ENCODE peak calls at places on chromosomes 5 and 9, in six cellular contexts. One of them, this sample, is unnamed.

GRCh38 chr9:109052416-109052815 is 39.1 kb upstream of the CTNNAL1 start:
- DNase-seq in mesenchymal stem cell: no peak
- DNase-seq in H9: no peak
- DNase-seq in neuronal stem cell: no peak
- DNase-seq in mesendoderm: no peak
- DNase-seq in IMR-90: peak
- DNase-seq in this sample: no peak

GRCh38 chr9:16879416-16879815 is 8.9 kb upstream of the BNC2 start:
- DNase-seq in H9: no peak
- DNase-seq in IMR-90: peak
- DNase-seq in mesenchymal stem cell: peak
- DNase-seq in neuronal stem cell: no peak
- DNase-seq in mesendoderm: no peak
- DNase-seq in this sample: no peak

GRCh38 chr9:124673063-124673462 is 98.0 kb downstream of the NR6A1 start:
- DNase-seq in IMR-90: no peak
- DNase-seq in H9: no peak
- DNase-seq in mesenchymal stem cell: no peak
- DNase-seq in neuronal stem cell: no peak
- DNase-seq in mesendoderm: no peak
- DNase-seq in this sample: no peak

GRCh38 chr5:143140492-143141231 is 262.8 kb downstream of the NR3C1 start:
- DNase-seq in neuronal stem cell: no peak
- DNase-seq in IMR-90: no peak
- DNase-seq in H9: no peak
- DNase-seq in mesendoderm: no peak
- DNase-seq in mesenchymal stem cell: no peak
- DNase-seq in this sample: no peak

GRCh38 chr5:36052542-36052941 is 14.1 kb downstream of the UGT3A2 start:
- DNase-seq in H9: no peak
- DNase-seq in mesenchymal stem cell: no peak
- DNase-seq in neuronal stem cell: no peak
- DNase-seq in mesendoderm: no peak
- DNase-seq in IMR-90: no peak
- DNase-seq in this sample: no peak

GRCh38 chr9:3957296-3957695 is 342.6 kb downstream of the GLIS3 start:
- DNase-seq in mesendoderm: no peak
- DNase-seq in mesenchymal stem cell: no peak
- DNase-seq in H9: no peak
- DNase-seq in IMR-90: no peak
- DNase-seq in neuronal stem cell: no peak
- DNase-seq in this sample: no peak

GRCh38 chr5:53331463-53331862 is 149.0 kb upstream of the FST start:
- DNase-seq in mesenchymal stem cell: peak
- DNase-seq in mesendoderm: no peak
- DNase-seq in IMR-90: peak
- DNase-seq in H9: no peak
- DNase-seq in neuronal stem cell: no peak
- DNase-seq in this sample: no peak

GRCh38 chr9:132800038-132800648 is 77.9 kb downstream of the AK8 start:
- DNase-seq in IMR-90: peak
- DNase-seq in mesenchymal stem cell: peak
- DNase-seq in neuronal stem cell: peak
- DNase-seq in mesendoderm: peak
- DNase-seq in H9: peak
- DNase-seq in this sample: peak

GRCh38 chr5:151896041-151896691 is 28.5 kb downstream of the GLRA1 start:
- DNase-seq in H9: peak
- DNase-seq in neuronal stem cell: no peak
- DNase-seq in mesendoderm: peak
- DNase-seq in mesenchymal stem cell: peak
- DNase-seq in IMR-90: peak
- DNase-seq in this sample: peak

GRCh38 chr9:84671651-84672467 is 2.3 kb downstream of the NTRK2 start:
- DNase-seq in H9: no peak
- DNase-seq in IMR-90: no peak
- DNase-seq in neuronal stem cell: no peak
- DNase-seq in mesenchymal stem cell: no peak
- DNase-seq in mesendoderm: peak
- DNase-seq in this sample: no peak

GRCh38 chr5:95709967-95710650 is 21.0 kb upstream of the RHOBTB3 start:
- DNase-seq in IMR-90: no peak
- DNase-seq in H9: peak
- DNase-seq in mesenchymal stem cell: peak
- DNase-seq in mesendoderm: peak
- DNase-seq in neuronal stem cell: no peak
- DNase-seq in this sample: peak

GRCh38 chr5:75716715-75717081 is 539 bp downstream of the POC5 start:
- DNase-seq in mesendoderm: no peak
- DNase-seq in mesenchymal stem cell: no peak
- DNase-seq in IMR-90: no peak
- DNase-seq in H9: no peak
- DNase-seq in neuronal stem cell: no peak
- DNase-seq in this sample: no peak

GRCh38 chr5:73393606-73394489 is 54.7 kb downstream of the FOXD1 start:
- DNase-seq in mesenchymal stem cell: no peak
- DNase-seq in H9: no peak
- DNase-seq in IMR-90: no peak
- DNase-seq in neuronal stem cell: no peak
- DNase-seq in mesendoderm: no peak
- DNase-seq in this sample: no peak

GRCh38 chr9:78745331-78745730 is 448.4 kb downstream of the PSAT1 start:
- DNase-seq in H9: no peak
- DNase-seq in neuronal stem cell: no peak
- DNase-seq in mesenchymal stem cell: no peak
- DNase-seq in IMR-90: peak
- DNase-seq in mesendoderm: no peak
- DNase-seq in this sample: no peak

GRCh38 chr5:4628645-4629385 is 511.3 kb upstream of the ADAMTS16 start:
- DNase-seq in mesendoderm: no peak
- DNase-seq in mesenchymal stem cell: no peak
- DNase-seq in neuronal stem cell: no peak
- DNase-seq in H9: no peak
- DNase-seq in IMR-90: no peak
- DNase-seq in this sample: no peak
- H2BK15ac ChIP-seq in mesendoderm: no peak
- H2BK15ac ChIP-seq in mesenchymal stem cell: no peak
- H2BK15ac ChIP-seq in neuronal stem cell: no peak
- H2BK15ac ChIP-seq in H9: no peak
- H2BK15ac ChIP-seq in IMR-90: no peak
- H2BK15ac ChIP-seq in this sample: no peak

GRCh38 chr9:117000834-117001233 is 313.7 kb downstream of the TRIM32 start:
- DNase-seq in H9: no peak
- DNase-seq in IMR-90: no peak
- DNase-seq in neuronal stem cell: no peak
- DNase-seq in mesenchymal stem cell: no peak
- DNase-seq in mesendoderm: no peak
- DNase-seq in this sample: no peak
- H2BK15ac ChIP-seq in H9: no peak
- H2BK15ac ChIP-seq in IMR-90: no peak
- H2BK15ac ChIP-seq in neuronal stem cell: no peak
- H2BK15ac ChIP-seq in mesenchymal stem cell: no peak
- H2BK15ac ChIP-seq in mesendoderm: no peak
- H2BK15ac ChIP-seq in this sample: no peak

DNA sequence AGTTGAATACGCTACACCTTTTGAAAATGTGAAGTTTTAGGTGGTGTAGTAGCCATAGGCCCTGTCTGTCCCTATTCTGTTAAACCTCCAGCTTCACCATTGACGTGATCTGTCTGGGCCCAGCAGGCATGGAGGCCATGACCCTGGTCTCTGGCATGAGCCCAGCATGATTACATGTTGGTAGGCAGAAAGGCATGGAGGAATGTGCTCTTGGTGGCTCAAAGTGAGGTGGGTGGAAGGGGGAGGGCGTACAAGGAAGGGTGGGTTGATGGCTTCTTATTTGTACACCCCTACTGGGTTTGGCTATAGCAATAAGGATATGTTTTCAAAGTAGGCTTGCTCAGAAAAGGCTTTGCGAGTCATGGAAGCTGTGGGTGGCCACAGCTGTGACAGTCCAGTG is 23.8 kb downstream of the RALGPS1 start:
- DNase-seq in H9: no peak
- DNase-seq in mesenchymal stem cell: no peak
- DNase-seq in IMR-90: no peak
- DNase-seq in mesendoderm: no peak
- DNase-seq in neuronal stem cell: no peak
- DNase-seq in this sample: no peak
- H2BK15ac ChIP-seq in H9: no peak
- H2BK15ac ChIP-seq in mesenchymal stem cell: no peak
- H2BK15ac ChIP-seq in IMR-90: no peak
- H2BK15ac ChIP-seq in mesendoderm: no peak
- H2BK15ac ChIP-seq in neuronal stem cell: no peak
- H2BK15ac ChIP-seq in this sample: no peak

GRCh38 chr9:89787595-89787994 is 182.8 kb downstream of the GADD45G start:
- DNase-seq in mesendoderm: no peak
- DNase-seq in neuronal stem cell: no peak
- DNase-seq in mesenchymal stem cell: no peak
- DNase-seq in H9: no peak
- DNase-seq in IMR-90: no peak
- DNase-seq in this sample: no peak

GRCh38 chr9:89790542-89791109 is 185.8 kb downstream of the GADD45G start:
- DNase-seq in neuronal stem cell: no peak
- DNase-seq in IMR-90: no peak
- DNase-seq in mesendoderm: no peak
- DNase-seq in H9: no peak
- DNase-seq in mesenchymal stem cell: no peak
- DNase-seq in this sample: no peak

GRCh38 chr9:89789922-89790510 is 185.2 kb downstream of the GADD45G start:
- DNase-seq in neuronal stem cell: no peak
- DNase-seq in mesendoderm: no peak
- DNase-seq in mesenchymal stem cell: no peak
- DNase-seq in H9: no peak
- DNase-seq in IMR-90: no peak
- DNase-seq in this sample: no peak

GRCh38 chr9:89786650-89787049 is 181.8 kb downstream of the GADD45G start:
- DNase-seq in IMR-90: no peak
- DNase-seq in neuronal stem cell: no peak
- DNase-seq in mesenchymal stem cell: peak
- DNase-seq in mesendoderm: no peak
- DNase-seq in H9: no peak
- DNase-seq in this sample: no peak

GRCh38 chr9:89788457-89788856 is 183.6 kb downstream of the GADD45G start:
- DNase-seq in H9: no peak
- DNase-seq in mesenchymal stem cell: no peak
- DNase-seq in neuronal stem cell: no peak
- DNase-seq in mesendoderm: no peak
- DNase-seq in IMR-90: no peak
- DNase-seq in this sample: no peak
- H2BK15ac ChIP-seq in H9: no peak
- H2BK15ac ChIP-seq in mesenchymal stem cell: no peak
- H2BK15ac ChIP-seq in neuronal stem cell: no peak
- H2BK15ac ChIP-seq in mesendoderm: no peak
- H2BK15ac ChIP-seq in IMR-90: no peak
- H2BK15ac ChIP-seq in this sample: no peak

DNA sequence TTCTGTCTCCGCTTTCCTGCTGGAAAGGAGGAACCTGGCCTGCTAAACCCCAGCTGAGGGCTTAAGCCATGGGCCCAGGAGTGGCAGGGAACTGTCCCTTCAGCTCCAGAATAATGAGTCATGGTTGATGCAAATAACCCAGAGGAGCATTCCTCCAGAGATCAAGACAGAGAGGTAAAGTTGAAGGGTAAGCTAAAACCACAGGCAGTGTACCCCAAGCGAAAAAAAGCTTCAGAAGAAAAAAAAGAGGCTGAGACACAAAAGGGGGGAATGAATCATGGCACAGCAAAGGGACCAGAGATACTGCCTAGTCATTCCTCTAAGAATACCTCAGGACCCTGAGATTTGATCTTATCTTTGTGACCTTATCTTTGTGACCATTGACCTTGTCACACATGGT is 199.5 kb upstream of the TAS2R1 start:
- DNase-seq in H9: no peak
- DNase-seq in mesenchymal stem cell: no peak
- DNase-seq in neuronal stem cell: no peak
- DNase-seq in IMR-90: no peak
- DNase-seq in mesendoderm: peak
- DNase-seq in this sample: no peak
- H2BK15ac ChIP-seq in H9: no peak
- H2BK15ac ChIP-seq in mesenchymal stem cell: no peak
- H2BK15ac ChIP-seq in neuronal stem cell: no peak
- H2BK15ac ChIP-seq in IMR-90: no peak
- H2BK15ac ChIP-seq in mesendoderm: no peak
- H2BK15ac ChIP-seq in this sample: no peak

DNA sequence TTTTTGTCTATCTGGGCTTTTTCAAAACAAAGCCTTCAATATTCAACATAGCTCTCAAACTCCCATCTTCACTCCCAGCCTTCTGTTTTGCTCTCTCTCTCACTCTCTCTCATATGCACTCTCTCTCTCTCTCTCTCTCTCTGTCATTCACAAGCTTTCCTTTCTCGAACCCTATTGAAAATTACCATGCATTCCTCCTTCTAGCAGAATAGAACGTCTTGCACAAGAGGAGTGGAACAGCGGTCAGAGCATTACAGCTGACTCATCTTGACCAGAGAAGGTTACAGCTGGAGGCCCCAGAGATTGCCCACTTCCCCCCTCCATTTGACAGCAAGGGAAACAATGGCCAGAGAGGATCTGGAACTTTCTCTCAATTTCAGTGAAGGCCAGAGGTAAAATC is 51.0 kb upstream of the LIFR start:
- DNase-seq in mesenchymal stem cell: peak
- DNase-seq in H9: no peak
- DNase-seq in mesendoderm: no peak
- DNase-seq in neuronal stem cell: no peak
- DNase-seq in IMR-90: peak
- DNase-seq in this sample: no peak
- H2BK15ac ChIP-seq in mesenchymal stem cell: no peak
- H2BK15ac ChIP-seq in H9: no peak
- H2BK15ac ChIP-seq in mesendoderm: peak
- H2BK15ac ChIP-seq in neuronal stem cell: no peak
- H2BK15ac ChIP-seq in IMR-90: peak
- H2BK15ac ChIP-seq in this sample: no peak

DNA sequence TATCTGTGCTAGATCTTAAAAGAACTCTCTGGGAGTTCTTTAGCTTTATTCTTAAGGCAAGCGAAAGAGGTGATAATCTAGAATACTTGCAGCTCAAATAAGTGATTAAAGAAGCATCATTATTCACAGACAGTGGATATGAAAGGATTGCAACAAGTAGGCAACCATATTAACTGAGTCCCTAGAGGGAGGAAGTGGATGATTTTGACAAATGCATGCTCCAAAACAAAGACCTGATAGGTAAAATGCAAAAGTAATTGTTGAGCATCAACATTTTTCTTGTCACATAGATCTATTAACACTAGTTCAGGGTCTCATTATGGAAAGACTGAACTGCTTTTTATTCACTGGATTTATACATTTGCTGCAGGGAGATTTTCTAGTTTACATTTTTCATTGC is 109.1 kb downstream of the EDIL3 start:
- DNase-seq in mesendoderm: no peak
- DNase-seq in IMR-90: no peak
- DNase-seq in neuronal stem cell: no peak
- DNase-seq in mesenchymal stem cell: no peak
- DNase-seq in H9: no peak
- DNase-seq in this sample: no peak
- H2BK15ac ChIP-seq in mesendoderm: no peak
- H2BK15ac ChIP-seq in IMR-90: no peak
- H2BK15ac ChIP-seq in neuronal stem cell: no peak
- H2BK15ac ChIP-seq in mesenchymal stem cell: no peak
- H2BK15ac ChIP-seq in H9: no peak
- H2BK15ac ChIP-seq in this sample: no peak